ENCODE peak calls at places on chromosomes 11 and 22, in eight cellular contexts. T, L, J, Q, G, E, B and Y are unnamed samples.

GRCh38 chr11:7004482-7004881 is 15.7 kb downstream of the ZNF214 start:
- DNase-seq in T (no peak), L (peak), J (peak), Q (no peak), G (no peak), E (peak), B (peak), Y (no peak)

GRCh38 chr22:30404307-30404706 is 7.5 kb downstream of the SEC14L2 start:
- DNase-seq in T (no peak), L (no peak), J (no peak), Q (no peak), G (no peak), E (no peak), B (no peak), Y (no peak)

GRCh38 chr11:79116600-79116999 is 324.2 kb downstream of the TENM4 start:
- DNase-seq in T (no peak), L (no peak), J (no peak), Q (no peak), G (no peak), E (no peak), B (no peak), Y (no peak)

GRCh38 chr11:61969391-61969758 is 1.9 kb upstream of the FTH1 start:
- DNase-seq in T (no peak), L (no peak), J (no peak), Q (no peak), G (no peak), E (no peak), B (no peak), Y (no peak)

GRCh38 chr11:23079382-23079813 is 219.1 kb upstream of the CCDC179 start:
- DNase-seq in T (no peak), L (peak), J (no peak), Q (no peak), G (no peak), E (peak), B (no peak), Y (no peak)

GRCh38 chr11:133896642-133897330 is 51.5 kb upstream of the SPATA19 start:
- DNase-seq in T (no peak), L (no peak), J (no peak), Q (no peak), G (no peak), E (no peak), B (no peak), Y (no peak)

GRCh38 chr11:69022268-69022667 is 9.2 kb upstream of the MRGPRF start:
- DNase-seq in T (no peak), L (peak), J (no peak), Q (no peak), G (no peak), E (no peak), B (no peak), Y (peak)

GRCh38 chr11:105903113-105903512 is 118.9 kb downstream of the MSANTD4 start:
- DNase-seq in T (no peak), L (no peak), J (no peak), Q (no peak), G (no peak), E (peak), B (no peak), Y (no peak)

GRCh38 chr22:24426859-24427499 is 420 bp upstream of the ADORA2A start:
- DNase-seq in T (no peak), L (no peak), J (no peak), Q (no peak), G (peak), E (no peak), B (no peak), Y (no peak)

GRCh38 chr11:2779981-2780849 is 80.4 kb upstream of the KCNQ1OT1 start:
- DNase-seq in T (peak), L (no peak), J (no peak), Q (no peak), G (peak), E (no peak), B (no peak), Y (peak)

GRCh38 chr11:57527056-57527631 is 3.4 kb downstream of the TIMM10 start:
- DNase-seq in T (peak), L (peak), J (peak), Q (peak), G (peak), E (peak), B (peak), Y (peak)

GRCh38 chr11:57530596-57531507 is at the start of gene TIMM10:
- DNase-seq in T (peak), L (peak), J (peak), Q (peak), G (peak), E (peak), B (peak), Y (peak)

GRCh38 chr11:57530215-57530595 is 349 bp downstream of the TIMM10 start:
- DNase-seq in T (peak), L (no peak), J (no peak), Q (no peak), G (no peak), E (no peak), B (no peak), Y (no peak)

GRCh38 chr11:57523419-57523818 is 7.1 kb downstream of the TIMM10 start:
- DNase-seq in T (no peak), L (no peak), J (no peak), Q (no peak), G (no peak), E (no peak), B (no peak), Y (no peak)

GRCh38 chr11:57529012-57529411 is 1.5 kb downstream of the TIMM10 start:
- DNase-seq in T (no peak), L (no peak), J (no peak), Q (no peak), G (no peak), E (no peak), B (no peak), Y (no peak)
- H3K4me3 ChIP-seq in T (no peak), L (no peak), J (no peak), Q (no peak), G (no peak), E (no peak), B (no peak), Y (no peak)

GRCh38 chr11:34065505-34066203 is 14.1 kb downstream of the CAPRIN1 start:
- DNase-seq in T (no peak), L (peak), J (no peak), Q (no peak), G (peak), E (peak), B (no peak), Y (no peak)
- TF ChIP-seq CTCF in T (no peak), L (peak), J (no peak), Q (no peak), G (peak), E (peak), B (no peak), Y (no peak)

DNA sequence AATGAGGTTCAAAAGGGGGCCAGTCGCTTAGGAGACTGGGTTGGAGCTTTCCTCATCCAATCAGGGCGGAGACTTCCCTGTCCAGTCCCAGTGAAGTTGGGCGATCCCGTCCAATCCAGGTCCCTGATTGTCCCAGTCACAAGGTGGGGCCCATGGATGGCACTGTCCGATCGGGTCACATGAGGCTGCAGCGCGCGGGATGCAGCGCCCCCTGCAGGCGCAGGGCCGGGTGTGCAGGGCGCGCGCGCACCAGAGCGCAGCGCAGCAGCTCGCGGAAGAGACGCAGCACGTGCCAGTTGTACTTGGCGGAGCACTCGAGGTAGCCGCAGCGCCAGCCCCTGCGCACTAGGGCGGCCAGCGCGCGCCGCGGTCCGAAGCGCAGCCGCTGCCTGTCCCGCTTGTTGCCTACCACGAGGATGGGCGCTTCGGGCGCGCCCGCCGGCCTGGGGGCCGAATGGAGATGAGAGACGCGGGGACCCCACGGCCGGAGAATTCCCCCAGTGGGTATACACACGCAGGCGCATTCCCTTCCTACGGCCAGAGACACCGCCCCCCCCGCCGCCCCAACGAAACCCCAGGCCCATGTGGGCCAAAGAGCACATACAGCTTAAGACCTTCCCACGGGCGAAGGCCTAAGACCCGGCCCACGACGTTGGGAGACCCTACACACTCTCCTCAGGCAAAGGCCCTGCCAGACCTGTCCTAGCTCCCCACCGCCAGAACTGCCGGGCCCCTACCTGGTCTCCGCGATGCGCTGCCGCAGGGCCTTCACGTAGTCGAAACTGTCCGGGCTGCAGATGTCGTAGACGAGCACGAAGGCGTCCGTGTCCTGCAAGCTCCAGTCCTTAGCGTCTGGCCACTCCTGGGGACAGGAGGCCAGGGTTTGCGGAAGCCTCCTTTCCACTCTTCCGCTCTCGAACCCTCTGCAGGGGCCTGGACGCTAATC is 2.1 kb downstream of the RASL10A start:
- DNase-seq in T (no peak), L (peak), J (peak), Q (no peak), G (no peak), E (no peak), B (peak), Y (peak)
- H3K4me3 ChIP-seq in T (peak), L (no peak), J (no peak), Q (no peak), G (no peak), E (no peak), B (no peak), Y (no peak)

DNA sequence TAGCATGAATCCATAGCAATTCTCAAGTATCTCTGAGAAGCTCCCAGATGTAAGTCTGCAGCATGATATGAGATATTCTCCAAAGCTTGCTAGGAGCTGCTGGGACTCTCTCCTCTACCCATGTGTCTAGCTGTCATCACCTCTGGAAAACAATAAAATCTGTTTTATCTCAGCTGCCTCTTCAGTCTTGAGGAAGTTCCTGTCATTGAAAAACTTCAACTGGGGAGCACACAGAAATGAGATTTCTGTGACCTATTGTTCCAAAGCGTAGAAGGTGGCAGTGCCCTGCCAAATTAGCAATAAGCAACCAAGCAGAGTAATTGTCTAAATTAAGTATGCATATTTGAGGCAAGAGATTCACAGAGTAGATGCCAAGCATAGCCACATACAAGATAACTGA is 1380.6 kb upstream of the RAG2 start:
- DNase-seq in T (no peak), L (no peak), J (peak), Q (peak), G (no peak), E (peak), B (no peak), Y (no peak)
- TF ChIP-seq CTCF in T (no peak), L (no peak), J (no peak), Q (no peak), G (no peak), E (no peak), B (no peak), Y (no peak)